ENCODE peak calls at places on chromosomes 3 and 15, in five cellular contexts. X, R, D, L and N are unnamed samples.

GRCh38 chr3:171192176-171192854 is 165.8 kb upstream of the SLC2A2 start:
- DNase-seq in X (peak), D (no peak), L (no peak), R (no peak), N (no peak)

GRCh38 chr3:121836069-121836468 is 1.1 kb downstream of the EAF2 start:
- DNase-seq in R (no peak), X (no peak), L (no peak), D (no peak), N (no peak)

GRCh38 chr15:75483106-75483505 is 31.6 kb upstream of the SIN3A start:
- DNase-seq in D (no peak), R (no peak), X (no peak), L (no peak), N (no peak)

GRCh38 chr3:48243886-48244285 is 3.0 kb downstream of the ZNF589 start:
- DNase-seq in R (no peak), D (no peak), X (no peak), L (no peak), N (no peak)

GRCh38 chr15:32878342-32878741 is 160.5 kb downstream of the GREM1 start:
- DNase-seq in D (no peak), R (no peak), L (no peak), X (no peak), N (no peak)

GRCh38 chr3:57160046-57160730 is 5.0 kb downstream of the IL17RD start:
- DNase-seq in R (no peak), L (no peak), D (no peak), X (no peak), N (no peak)

GRCh38 chr15:60004019-60004845 is at the start of gene FOXB1:
- DNase-seq in R (peak), X (no peak), D (no peak), L (no peak), N (no peak)

GRCh38 chr3:101193957-101194356 is 126.4 kb downstream of the IMPG2 start:
- DNase-seq in R (no peak), L (no peak), X (peak), D (no peak), N (no peak)

GRCh38 chr15:34753236-34753894 is 1.4 kb downstream of the GJD2 start:
- DNase-seq in D (peak), R (peak), L (peak), X (no peak), N (no peak)

GRCh38 chr3:30655187-30655812 is 48.9 kb downstream of the TGFBR2 start:
- DNase-seq in R (no peak), L (no peak), D (no peak), X (no peak), N (no peak)

GRCh38 chr3:9301091-9301490 is 51.6 kb upstream of the SRGAP3 start:
- DNase-seq in D (no peak), X (no peak), L (no peak), R (no peak), N (no peak)

GRCh38 chr3:31053299-31053698 is 158.8 kb upstream of the GADL1 start:
- DNase-seq in L (no peak), D (no peak), X (no peak), R (no peak), N (no peak)

GRCh38 chr15:92653836-92654524 is 1.6 kb downstream of the FAM174B start:
- DNase-seq in X (no peak), R (peak), D (no peak), L (peak), N (peak)

GRCh38 chr3:40262331-40262730 is 47.2 kb upstream of the EIF1B start:
- DNase-seq in D (no peak), X (no peak), L (no peak), R (no peak), N (no peak)

GRCh38 chr3:13014755-13015285 is 58.4 kb downstream of the IQSEC1 start:
- DNase-seq in R (no peak), X (no peak), D (no peak), L (no peak), N (peak)

GRCh38 chr3:57755368-57756021 is 614 bp upstream of the SLMAP start:
- DNase-seq in X (no peak), R (peak), L (peak), D (no peak), N (peak)

GRCh38 chr15:38252481-38253311 is at the start of gene SPRED1:
- DNase-seq in R (peak), L (peak), D (peak), X (no peak), N (peak)

GRCh38 chr15:69578792-69579587 is 126.4 kb downstream of the RPLP1 start:
- DNase-seq in R (no peak), X (no peak), L (no peak), D (peak), N (peak)

GRCh38 chr3:68878322-68878721 is 54.0 kb downstream of the TAFA4 start:
- DNase-seq in X (peak), R (no peak), D (no peak), L (peak), N (no peak)

GRCh38 chr15:31021067-31021665 is 29.7 kb upstream of the MTMR10 start:
- DNase-seq in R (no peak), L (no peak), X (no peak), D (no peak), N (no peak)

GRCh38 chr15:60733196-60733595 is 254.3 kb upstream of the ICE2 start:
- DNase-seq in L (no peak), X (no peak), D (no peak), R (no peak), N (no peak)

GRCh38 chr15:89657691-89658200 is 2.5 kb upstream of the KIF7 start:
- DNase-seq in X (no peak), L (no peak), D (no peak), R (no peak), N (no peak)

GRCh38 chr3:138256022-138256421 is 68.9 kb downstream of the ARMC8 start:
- DNase-seq in L (no peak), X (no peak), D (no peak), R (no peak), N (no peak)

GRCh38 chr3:64533565-64534317 is 154.1 kb downstream of the ADAMTS9 start:
- DNase-seq in X (peak), R (peak), L (peak), D (peak), N (peak)

GRCh38 chr3:65810277-65810676 is 228.4 kb downstream of the MAGI1 start:
- DNase-seq in R (no peak), X (no peak), D (no peak), L (no peak), N (no peak)